ENCODE peak calls at places on chromosomes 13 and 19, in six cellular contexts. One of them, this sample, is unnamed.

GRCh38 chr19:12995596-12996541 is 594 bp downstream of the NFIX start:
- DNase-seq in EH: peak
- DNase-seq in DMS 273 treated with DMSO at 0.1 percent for 48 hours: no peak
- DNase-seq in naive thymus-derived CD8-positive, alpha-beta T cell: no peak
- DNase-seq in fibroblast of lung: no peak
- DNase-seq in HAP-1: peak
- DNase-seq in this sample: no peak

GRCh38 chr19:39237200-39238184 is 7.3 kb downstream of the IFNL3 start:
- DNase-seq in EH: no peak
- DNase-seq in DMS 273 treated with DMSO at 0.1 percent for 48 hours: no peak
- DNase-seq in naive thymus-derived CD8-positive, alpha-beta T cell: peak
- DNase-seq in fibroblast of lung: no peak
- DNase-seq in HAP-1: peak
- DNase-seq in this sample: no peak

GRCh38 chr13:32267836-32268439 is 47.2 kb downstream of the ZAR1L start:
- DNase-seq in EH: no peak
- DNase-seq in DMS 273 treated with DMSO at 0.1 percent for 48 hours: no peak
- DNase-seq in naive thymus-derived CD8-positive, alpha-beta T cell: peak
- DNase-seq in fibroblast of lung: no peak
- DNase-seq in HAP-1: peak
- DNase-seq in this sample: no peak

GRCh38 chr19:29622191-29623070 is 16.3 kb downstream of the POP4 start:
- DNase-seq in EH: peak
- DNase-seq in DMS 273 treated with DMSO at 0.1 percent for 48 hours: no peak
- DNase-seq in naive thymus-derived CD8-positive, alpha-beta T cell: no peak
- DNase-seq in fibroblast of lung: no peak
- DNase-seq in HAP-1: no peak
- DNase-seq in this sample: no peak

GRCh38 chr13:35343417-35343816 is 133.1 kb downstream of the MAB21L1 start:
- DNase-seq in EH: no peak
- DNase-seq in DMS 273 treated with DMSO at 0.1 percent for 48 hours: no peak
- DNase-seq in naive thymus-derived CD8-positive, alpha-beta T cell: no peak
- DNase-seq in fibroblast of lung: no peak
- DNase-seq in HAP-1: no peak
- DNase-seq in this sample: no peak

GRCh38 chr13:44237276-44237767 is 136.3 kb upstream of the SERP2 start:
- DNase-seq in EH: peak
- DNase-seq in DMS 273 treated with DMSO at 0.1 percent for 48 hours: no peak
- DNase-seq in naive thymus-derived CD8-positive, alpha-beta T cell: no peak
- DNase-seq in fibroblast of lung: peak
- DNase-seq in HAP-1: no peak
- DNase-seq in this sample: peak

GRCh38 chr13:98834254-98834960 is 81.9 kb upstream of the SLC15A1 start:
- DNase-seq in EH: no peak
- DNase-seq in DMS 273 treated with DMSO at 0.1 percent for 48 hours: no peak
- DNase-seq in naive thymus-derived CD8-positive, alpha-beta T cell: no peak
- DNase-seq in fibroblast of lung: no peak
- DNase-seq in HAP-1: peak
- DNase-seq in this sample: no peak

GRCh38 chr19:49758292-49758691 is 4.8 kb downstream of the TSKS start:
- DNase-seq in EH: peak
- DNase-seq in DMS 273 treated with DMSO at 0.1 percent for 48 hours: no peak
- DNase-seq in naive thymus-derived CD8-positive, alpha-beta T cell: no peak
- DNase-seq in fibroblast of lung: peak
- DNase-seq in HAP-1: no peak
- DNase-seq in this sample: no peak

GRCh38 chr19:30556230-30556711 is 184.1 kb downstream of the ZNF536 start:
- DNase-seq in EH: no peak
- DNase-seq in DMS 273 treated with DMSO at 0.1 percent for 48 hours: no peak
- DNase-seq in naive thymus-derived CD8-positive, alpha-beta T cell: no peak
- DNase-seq in fibroblast of lung: no peak
- DNase-seq in HAP-1: no peak
- DNase-seq in this sample: no peak

GRCh38 chr13:36841411-36841810 is 22.4 kb downstream of the RFXAP start:
- DNase-seq in EH: no peak
- DNase-seq in DMS 273 treated with DMSO at 0.1 percent for 48 hours: no peak
- DNase-seq in naive thymus-derived CD8-positive, alpha-beta T cell: no peak
- DNase-seq in fibroblast of lung: peak
- DNase-seq in HAP-1: no peak
- DNase-seq in this sample: no peak

GRCh38 chr13:93549326-93549855 is 322.8 kb downstream of the GPC6 start:
- DNase-seq in EH: no peak
- DNase-seq in DMS 273 treated with DMSO at 0.1 percent for 48 hours: no peak
- DNase-seq in naive thymus-derived CD8-positive, alpha-beta T cell: no peak
- DNase-seq in fibroblast of lung: peak
- DNase-seq in HAP-1: no peak
- DNase-seq in this sample: no peak

GRCh38 chr13:112751617-112752016 is 61.8 kb downstream of the ATP11A start:
- DNase-seq in EH: no peak
- DNase-seq in DMS 273 treated with DMSO at 0.1 percent for 48 hours: no peak
- DNase-seq in naive thymus-derived CD8-positive, alpha-beta T cell: no peak
- DNase-seq in fibroblast of lung: no peak
- DNase-seq in HAP-1: no peak
- DNase-seq in this sample: no peak

GRCh38 chr19:49655570-49656455 is 9.8 kb downstream of the IRF3 start:
- DNase-seq in EH: no peak
- DNase-seq in DMS 273 treated with DMSO at 0.1 percent for 48 hours: no peak
- DNase-seq in naive thymus-derived CD8-positive, alpha-beta T cell: no peak
- DNase-seq in fibroblast of lung: no peak
- DNase-seq in HAP-1: no peak
- DNase-seq in this sample: no peak

GRCh38 chr13:23858586-23858985 is 30.6 kb downstream of the MIPEP start:
- DNase-seq in EH: peak
- DNase-seq in DMS 273 treated with DMSO at 0.1 percent for 48 hours: no peak
- DNase-seq in naive thymus-derived CD8-positive, alpha-beta T cell: no peak
- DNase-seq in fibroblast of lung: no peak
- DNase-seq in HAP-1: no peak
- DNase-seq in this sample: no peak

GRCh38 chr13:25167349-25167748 is 4.7 kb downstream of the AMER2 start:
- DNase-seq in EH: no peak
- DNase-seq in DMS 273 treated with DMSO at 0.1 percent for 48 hours: no peak
- DNase-seq in naive thymus-derived CD8-positive, alpha-beta T cell: no peak
- DNase-seq in fibroblast of lung: no peak
- DNase-seq in HAP-1: no peak
- DNase-seq in this sample: no peak

GRCh38 chr19:55088543-55089265 is 13.0 kb downstream of the EPS8L1 start:
- DNase-seq in EH: peak
- DNase-seq in DMS 273 treated with DMSO at 0.1 percent for 48 hours: no peak
- DNase-seq in naive thymus-derived CD8-positive, alpha-beta T cell: peak
- DNase-seq in fibroblast of lung: peak
- DNase-seq in HAP-1: peak
- DNase-seq in this sample: no peak

GRCh38 chr19:13756210-13756609 is 8.1 kb upstream of the MRI1 start:
- DNase-seq in EH: no peak
- DNase-seq in DMS 273 treated with DMSO at 0.1 percent for 48 hours: no peak
- DNase-seq in naive thymus-derived CD8-positive, alpha-beta T cell: no peak
- DNase-seq in fibroblast of lung: no peak
- DNase-seq in HAP-1: no peak
- DNase-seq in this sample: no peak

GRCh38 chr13:19860884-19861655 is 2.4 kb downstream of the ZMYM5 start:
- DNase-seq in EH: peak
- DNase-seq in DMS 273 treated with DMSO at 0.1 percent for 48 hours: no peak
- DNase-seq in naive thymus-derived CD8-positive, alpha-beta T cell: no peak
- DNase-seq in fibroblast of lung: peak
- DNase-seq in HAP-1: peak
- DNase-seq in this sample: no peak

GRCh38 chr19:17841371-17841809 is 6.4 kb downstream of the JAK3 start:
- DNase-seq in EH: no peak
- DNase-seq in DMS 273 treated with DMSO at 0.1 percent for 48 hours: no peak
- DNase-seq in naive thymus-derived CD8-positive, alpha-beta T cell: no peak
- DNase-seq in fibroblast of lung: no peak
- DNase-seq in HAP-1: no peak
- DNase-seq in this sample: no peak

GRCh38 chr13:68708336-68708908 is 1399.2 kb upstream of the ATXN8OS start:
- DNase-seq in EH: no peak
- DNase-seq in DMS 273 treated with DMSO at 0.1 percent for 48 hours: no peak
- DNase-seq in naive thymus-derived CD8-positive, alpha-beta T cell: no peak
- DNase-seq in fibroblast of lung: no peak
- DNase-seq in HAP-1: no peak
- DNase-seq in this sample: no peak

GRCh38 chr19:55638864-55639359 is 1.9 kb upstream of the ZNF580 start:
- DNase-seq in EH: peak
- DNase-seq in DMS 273 treated with DMSO at 0.1 percent for 48 hours: no peak
- DNase-seq in naive thymus-derived CD8-positive, alpha-beta T cell: peak
- DNase-seq in fibroblast of lung: peak
- DNase-seq in HAP-1: peak
- DNase-seq in this sample: no peak

GRCh38 chr19:1555802-1556638 is 12.1 kb downstream of the MEX3D start:
- DNase-seq in EH: no peak
- DNase-seq in DMS 273 treated with DMSO at 0.1 percent for 48 hours: no peak
- DNase-seq in naive thymus-derived CD8-positive, alpha-beta T cell: no peak
- DNase-seq in fibroblast of lung: no peak
- DNase-seq in HAP-1: no peak
- DNase-seq in this sample: no peak

GRCh38 chr19:56637976-56638555 is 4.9 kb upstream of the SMIM17 start:
- DNase-seq in EH: peak
- DNase-seq in DMS 273 treated with DMSO at 0.1 percent for 48 hours: peak
- DNase-seq in naive thymus-derived CD8-positive, alpha-beta T cell: no peak
- DNase-seq in fibroblast of lung: peak
- DNase-seq in HAP-1: peak
- DNase-seq in this sample: peak

GRCh38 chr19:41341669-41342490 is 11.8 kb downstream of the TGFB1 start:
- DNase-seq in EH: no peak
- DNase-seq in DMS 273 treated with DMSO at 0.1 percent for 48 hours: no peak
- DNase-seq in naive thymus-derived CD8-positive, alpha-beta T cell: no peak
- DNase-seq in fibroblast of lung: no peak
- DNase-seq in HAP-1: no peak
- DNase-seq in this sample: no peak

GRCh38 chr19:39093761-39094160 is 9.6 kb downstream of the ACP7 start:
- DNase-seq in EH: peak
- DNase-seq in DMS 273 treated with DMSO at 0.1 percent for 48 hours: no peak
- DNase-seq in naive thymus-derived CD8-positive, alpha-beta T cell: no peak
- DNase-seq in fibroblast of lung: peak
- DNase-seq in HAP-1: no peak
- DNase-seq in this sample: peak

GRCh38 chr19:46828484-46828883 is 22.2 kb downstream of the AP2S1 start:
- DNase-seq in EH: peak
- DNase-seq in DMS 273 treated with DMSO at 0.1 percent for 48 hours: no peak
- DNase-seq in naive thymus-derived CD8-positive, alpha-beta T cell: no peak
- DNase-seq in fibroblast of lung: peak
- DNase-seq in HAP-1: no peak
- DNase-seq in this sample: no peak

GRCh38 chr13:95411641-95412040 is 110.4 kb upstream of the ABCC4 start:
- DNase-seq in EH: peak
- DNase-seq in DMS 273 treated with DMSO at 0.1 percent for 48 hours: no peak
- DNase-seq in naive thymus-derived CD8-positive, alpha-beta T cell: no peak
- DNase-seq in fibroblast of lung: peak
- DNase-seq in HAP-1: no peak
- DNase-seq in this sample: no peak

GRCh38 chr13:51520524-51520923 is 63.7 kb upstream of the WDFY2 start:
- DNase-seq in EH: peak
- DNase-seq in DMS 273 treated with DMSO at 0.1 percent for 48 hours: peak
- DNase-seq in naive thymus-derived CD8-positive, alpha-beta T cell: no peak
- DNase-seq in fibroblast of lung: peak
- DNase-seq in HAP-1: no peak
- DNase-seq in this sample: no peak

GRCh38 chr19:40811478-40812341 is 12.7 kb downstream of the EGLN2 start:
- DNase-seq in EH: no peak
- DNase-seq in DMS 273 treated with DMSO at 0.1 percent for 48 hours: no peak
- DNase-seq in naive thymus-derived CD8-positive, alpha-beta T cell: peak
- DNase-seq in fibroblast of lung: no peak
- DNase-seq in HAP-1: no peak
- DNase-seq in this sample: no peak

GRCh38 chr13:100443998-100444328 is 144.6 kb downstream of the GGACT start:
- DNase-seq in EH: peak
- DNase-seq in DMS 273 treated with DMSO at 0.1 percent for 48 hours: no peak
- DNase-seq in naive thymus-derived CD8-positive, alpha-beta T cell: no peak
- DNase-seq in fibroblast of lung: peak
- DNase-seq in HAP-1: no peak
- DNase-seq in this sample: no peak

This sample was measured in non-pigmented ciliary epithelial cell.